ENCODE peak calls at places on chromosomes 11 and 22, in eight cellular contexts. H is OCI-LY7, R is left lung, S is GM12864, B is AG09309, J is left ventricle myocardium inferior, Q is lower lobe of right lung, K is psoas muscle. O is an unnamed sample.

GRCh38 chr11:119671561-119672015 is 57.4 kb downstream of the NECTIN1 start:
- DNase-seq in H (no peak), R (no peak), S (no peak), B (no peak), J (peak), Q (no peak), K (peak), O (peak)

GRCh38 chr11:45926001-45926401 is 3.5 kb downstream of the LARGE2 start:
- DNase-seq in H (no peak), R (no peak), S (no peak), B (no peak), J (peak), Q (no peak), K (peak), O (no peak)

GRCh38 chr11:63880031-63880841 is 36.7 kb downstream of the RCOR2 start:
- DNase-seq in H (no peak), R (no peak), S (no peak), B (no peak), J (no peak), Q (no peak), K (no peak), O (peak)

GRCh38 chr11:127002669-127003259 is 2.2 kb upstream of the KIRREL3 start:
- DNase-seq in H (no peak), R (no peak), S (no peak), B (no peak), J (no peak), Q (no peak), K (no peak), O (no peak)

GRCh38 chr11:130666781-130667251 is 218.4 kb downstream of the ADAMTS15 start:
- DNase-seq in H (no peak), R (no peak), S (no peak), B (no peak), J (no peak), Q (no peak), K (no peak), O (peak)

GRCh38 chr11:118841469-118842222 is 42.0 kb upstream of the CXCR5 start:
- DNase-seq in H (peak), R (no peak), S (no peak), B (no peak), J (no peak), Q (no peak), K (no peak), O (peak)

GRCh38 chr11:10604340-10604748 is 35.9 kb upstream of the LYVE1 start:
- DNase-seq in H (no peak), R (no peak), S (no peak), B (no peak), J (peak), Q (no peak), K (peak), O (peak)

GRCh38 chr11:58490827-58491226 is 17.1 kb downstream of the OR5B21 start:
- DNase-seq in H (no peak), R (no peak), S (no peak), B (no peak), J (no peak), Q (no peak), K (no peak), O (no peak)

GRCh38 chr11:114149689-114150407 is 90.3 kb downstream of the ZBTB16 start:
- DNase-seq in H (no peak), R (no peak), S (no peak), B (no peak), J (no peak), Q (no peak), K (peak), O (peak)

GRCh38 chr22:46043339-46043738 is 66.4 kb upstream of the WNT7B start:
- DNase-seq in H (no peak), R (peak), S (no peak), B (no peak), J (no peak), Q (peak), K (no peak), O (no peak)

GRCh38 chr11:83285771-83286528 is at the start of gene CCDC90B:
- DNase-seq in H (peak), R (peak), S (peak), B (peak), J (peak), Q (peak), K (peak), O (peak)
- TF ChIP-seq CTCF in H (no peak), R (no peak), S (peak), B (peak), J (no peak), Q (no peak), K (no peak), O (peak)

GRCh38 chr11:62771144-62772021 is at the start of gene TAF6L:
- DNase-seq in H (peak), R (peak), S (peak), B (peak), J (peak), Q (peak), K (peak), O (peak)

GRCh38 chr11:62775646-62776045 is 4.5 kb downstream of the TAF6L start:
- DNase-seq in H (no peak), R (no peak), S (no peak), B (no peak), J (no peak), Q (no peak), K (no peak), O (no peak)

GRCh38 chr11:62774407-62774806 is 3.2 kb downstream of the TAF6L start:
- DNase-seq in H (no peak), R (no peak), S (no peak), B (no peak), J (no peak), Q (no peak), K (no peak), O (no peak)

DNA sequence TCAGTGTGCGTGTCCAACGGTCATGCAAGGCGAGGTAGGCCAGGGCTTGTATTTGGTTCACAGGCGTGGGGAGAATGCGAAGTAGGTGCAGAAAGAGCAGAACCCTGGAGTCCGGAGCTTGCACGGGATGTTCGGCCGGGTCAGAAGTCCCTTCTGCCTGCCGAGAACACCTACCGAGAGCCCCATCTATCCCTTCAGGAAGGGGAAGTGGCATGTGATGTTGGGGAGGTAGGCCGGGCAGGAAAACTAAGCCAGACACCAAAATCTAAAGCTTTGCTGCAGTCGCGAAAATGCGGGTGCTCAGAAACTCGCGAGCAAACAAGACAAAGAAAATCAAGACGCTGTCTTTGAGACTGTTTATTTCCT is 435 bp upstream of the TAF6L start:
- DNase-seq in H (peak), R (peak), S (no peak), B (no peak), J (no peak), Q (no peak), K (peak), O (no peak)
- H3K4me3 ChIP-seq in H (peak), R (peak), S (peak), B (peak), J (peak), Q (peak), K (peak), O (peak)

DNA sequence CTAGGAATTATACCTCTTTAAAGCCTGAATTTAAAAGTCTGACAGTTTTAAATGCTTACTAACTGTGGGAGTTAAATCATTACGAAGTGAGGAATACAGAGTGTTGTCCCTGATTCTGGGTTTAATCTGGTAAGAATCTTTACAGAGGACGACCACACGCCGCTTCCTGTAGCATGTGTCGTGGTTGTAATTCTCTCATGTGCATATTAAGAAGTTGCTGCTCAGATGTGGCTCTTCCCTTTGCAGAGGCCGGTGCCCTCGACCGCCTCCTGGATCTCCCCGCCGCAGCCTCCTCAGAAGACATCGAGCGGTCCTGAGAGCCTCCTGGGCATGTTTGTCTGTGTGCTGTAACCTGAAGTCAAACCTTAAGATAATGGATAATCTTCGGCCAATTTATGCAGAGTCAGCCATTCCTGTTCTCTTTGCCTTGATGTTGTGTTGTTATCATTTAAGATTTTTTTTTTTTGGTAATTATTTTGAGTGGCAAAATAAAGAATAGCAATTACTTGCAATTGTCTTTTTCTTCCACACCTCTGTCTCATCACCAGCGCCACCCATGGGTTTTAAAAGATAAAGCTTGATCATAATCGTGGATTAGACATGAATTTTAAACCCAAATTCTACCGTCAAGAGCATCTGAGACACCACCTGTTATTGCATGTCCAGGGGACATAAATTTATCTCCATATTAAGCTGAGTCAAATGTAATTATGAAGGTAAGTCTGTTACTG is 6.5 kb downstream of the GAL start:
- DNase-seq in H (no peak), R (no peak), S (no peak), B (no peak), J (no peak), Q (no peak), K (no peak), O (peak)
- TF ChIP-seq CTCF in H (peak), R (no peak), S (no peak), B (no peak), J (no peak), Q (no peak), K (no peak), O (peak)

GRCh38 chr11:77698896-77699295 is 61.3 kb upstream of the CLNS1A start:
- DNase-seq in H (no peak), R (no peak), S (no peak), B (no peak), J (no peak), Q (no peak), K (no peak), O (peak)

GRCh38 chr11:77695417-77695816 is 57.8 kb upstream of the CLNS1A start:
- DNase-seq in H (no peak), R (no peak), S (no peak), B (no peak), J (no peak), Q (no peak), K (no peak), O (no peak)

GRCh38 chr11:77704029-77704428 is 66.4 kb upstream of the CLNS1A start:
- DNase-seq in H (no peak), R (no peak), S (no peak), B (no peak), J (no peak), Q (no peak), K (no peak), O (no peak)

GRCh38 chr11:77697865-77698264 is 60.3 kb upstream of the CLNS1A start:
- DNase-seq in H (no peak), R (no peak), S (no peak), B (no peak), J (no peak), Q (no peak), K (no peak), O (no peak)

GRCh38 chr11:77699425-77699824 is 61.8 kb upstream of the CLNS1A start:
- DNase-seq in H (no peak), R (no peak), S (no peak), B (no peak), J (no peak), Q (no peak), K (no peak), O (no peak)
- H3K4me3 ChIP-seq in H (no peak), R (no peak), S (no peak), B (no peak), J (no peak), Q (no peak), K (no peak), O (no peak)

DNA sequence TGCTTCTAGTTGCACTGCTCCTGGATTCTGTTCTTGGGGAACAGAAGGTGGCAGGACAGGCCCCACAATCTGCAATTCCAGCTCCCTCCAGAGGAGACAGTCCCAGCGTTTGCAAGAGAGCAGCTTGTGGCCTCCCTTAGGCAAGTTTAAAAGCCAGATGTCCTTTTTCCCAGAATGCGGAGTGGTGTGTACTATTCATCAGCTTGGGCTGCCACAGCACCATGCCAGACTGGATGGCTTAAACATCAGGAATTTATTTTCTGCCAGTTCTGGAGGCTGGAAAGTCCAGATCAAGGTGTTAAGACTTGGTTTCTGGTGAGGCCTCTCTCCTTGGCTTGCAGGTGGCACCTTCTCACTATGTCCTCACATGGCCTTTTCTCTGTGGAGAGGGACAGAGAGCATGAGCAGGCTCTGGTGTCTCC is 11.7 kb downstream of the MIAT start:
- DNase-seq in H (peak), R (no peak), S (no peak), B (no peak), J (no peak), Q (no peak), K (no peak), O (peak)
- TF ChIP-seq CTCF in H (peak), R (no peak), S (peak), B (peak), J (peak), Q (peak), K (peak), O (peak)

GRCh38 chr11:394858-395655 is 1.0 kb downstream of the PKP3 start:
- DNase-seq in H (no peak), R (no peak), S (no peak), B (no peak), J (no peak), Q (no peak), K (no peak), O (no peak)

GRCh38 chr11:394034-394857 is at the start of gene PKP3:
- DNase-seq in H (no peak), R (peak), S (no peak), B (no peak), J (no peak), Q (peak), K (no peak), O (peak)

GRCh38 chr11:392102-392777 is 1.8 kb upstream of the PKP3 start:
- DNase-seq in H (no peak), R (no peak), S (no peak), B (no peak), J (no peak), Q (no peak), K (no peak), O (no peak)

GRCh38 chr11:391117-392017 is 2.6 kb upstream of the PKP3 start:
- DNase-seq in H (no peak), R (no peak), S (no peak), B (no peak), J (no peak), Q (no peak), K (no peak), O (no peak)

DNA sequence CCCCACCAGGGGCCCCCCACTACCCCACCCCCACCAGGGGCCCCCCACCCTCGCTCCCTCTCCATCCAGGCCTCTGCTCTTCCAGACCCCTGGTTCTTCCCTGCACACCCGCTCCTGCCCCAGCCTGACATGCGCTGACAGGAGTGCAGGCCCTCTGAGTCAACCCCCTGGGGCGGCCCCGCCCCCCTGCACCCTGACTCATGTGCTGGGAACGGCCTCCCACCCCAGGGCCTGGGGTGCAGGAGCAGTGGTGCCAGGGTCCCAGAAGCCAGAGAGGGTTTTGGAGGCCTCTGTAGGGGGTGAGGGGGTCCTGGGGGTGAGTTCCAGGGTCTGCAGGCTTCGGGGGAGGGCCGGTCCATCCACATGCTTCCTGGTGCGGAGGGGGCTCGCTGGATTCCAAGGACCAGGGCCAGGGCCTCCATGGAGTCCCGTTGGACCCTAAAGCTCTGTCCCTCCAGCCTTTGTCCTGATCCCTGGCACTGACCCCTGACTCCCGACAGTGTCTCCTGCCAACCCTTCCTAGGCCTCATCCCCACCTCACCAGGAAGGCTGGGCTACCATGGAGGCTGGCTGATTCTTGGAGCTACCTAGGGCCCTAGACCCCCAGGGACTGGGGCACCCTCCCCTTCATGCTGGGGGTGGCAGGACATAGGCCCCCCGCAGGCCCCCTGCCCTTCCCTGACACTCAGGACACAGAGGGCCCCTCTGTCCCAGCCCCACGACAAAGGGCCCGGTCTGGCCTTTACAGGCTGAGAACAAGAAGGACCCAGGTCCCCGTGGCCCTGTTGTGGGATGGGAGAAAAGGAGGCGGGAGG is 583 bp upstream of the PKP3 start:
- DNase-seq in H (no peak), R (no peak), S (no peak), B (peak), J (no peak), Q (peak), K (no peak), O (peak)
- H3K4me3 ChIP-seq in H (no peak), R (no peak), S (no peak), B (no peak), J (no peak), Q (peak), K (no peak), O (no peak)

GRCh38 chr11:74870485-74870884 is 78.4 kb downstream of the XRRA1 start:
- DNase-seq in H (peak), R (no peak), S (no peak), B (no peak), J (no peak), Q (no peak), K (no peak), O (peak)
- TF ChIP-seq CTCF in H (peak), R (peak), S (peak), B (peak), J (peak), Q (peak), K (no peak), O (peak)

DNA sequence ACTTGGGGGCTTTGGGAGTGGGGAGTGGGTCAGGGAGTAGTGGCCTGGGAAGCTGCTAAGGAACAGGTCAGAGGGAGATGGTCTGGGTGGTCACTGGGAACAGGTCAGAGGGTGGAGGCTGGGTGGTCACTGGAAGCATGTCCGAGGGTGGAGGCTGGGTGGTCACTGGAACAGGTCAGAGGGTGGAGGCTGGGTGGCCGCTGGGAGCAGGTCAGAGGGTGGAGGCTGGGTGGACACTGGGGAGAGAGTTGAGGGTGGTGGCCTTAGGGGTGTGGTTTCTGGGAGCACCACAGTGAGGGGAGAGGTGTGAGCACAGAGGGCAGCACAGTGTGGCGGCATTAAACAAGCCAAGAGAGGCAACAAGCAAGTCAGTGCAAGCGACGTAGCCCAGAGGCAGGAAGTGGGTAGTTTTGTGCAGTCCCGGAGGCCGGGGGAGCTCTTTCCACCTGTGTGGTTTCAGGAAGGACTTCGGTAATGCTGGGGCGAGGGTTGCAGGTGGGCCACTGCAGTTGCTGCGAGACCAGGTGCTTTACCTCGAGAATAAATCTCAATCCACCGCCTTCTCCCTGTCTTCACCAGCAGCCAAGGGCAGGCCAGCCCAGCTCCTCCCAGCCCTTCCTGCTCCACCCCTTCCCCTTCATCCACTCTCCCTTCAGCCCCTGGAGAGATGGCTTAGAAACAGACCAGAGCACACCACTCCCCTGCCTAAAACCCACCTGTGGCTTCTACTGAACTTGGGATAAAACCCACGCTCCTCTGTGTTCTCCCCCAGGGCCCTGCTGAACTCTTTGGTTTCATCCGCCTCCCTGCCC is 3.2 kb upstream of the CACNA1I start:
- DNase-seq in H (peak), R (no peak), S (no peak), B (no peak), J (no peak), Q (no peak), K (no peak), O (no peak)
- H3K4me3 ChIP-seq in H (no peak), R (no peak), S (no peak), B (no peak), J (no peak), Q (no peak), K (no peak), O (no peak)

GRCh38 chr11:23113887-23114216 is 253.6 kb upstream of the CCDC179 start:
- DNase-seq in H (no peak), R (no peak), S (no peak), B (no peak), J (no peak), Q (no peak), K (no peak), O (no peak)

GRCh38 chr11:23112390-23112789 is 252.1 kb upstream of the CCDC179 start:
- DNase-seq in H (no peak), R (no peak), S (no peak), B (no peak), J (no peak), Q (no peak), K (no peak), O (no peak)

DNA sequence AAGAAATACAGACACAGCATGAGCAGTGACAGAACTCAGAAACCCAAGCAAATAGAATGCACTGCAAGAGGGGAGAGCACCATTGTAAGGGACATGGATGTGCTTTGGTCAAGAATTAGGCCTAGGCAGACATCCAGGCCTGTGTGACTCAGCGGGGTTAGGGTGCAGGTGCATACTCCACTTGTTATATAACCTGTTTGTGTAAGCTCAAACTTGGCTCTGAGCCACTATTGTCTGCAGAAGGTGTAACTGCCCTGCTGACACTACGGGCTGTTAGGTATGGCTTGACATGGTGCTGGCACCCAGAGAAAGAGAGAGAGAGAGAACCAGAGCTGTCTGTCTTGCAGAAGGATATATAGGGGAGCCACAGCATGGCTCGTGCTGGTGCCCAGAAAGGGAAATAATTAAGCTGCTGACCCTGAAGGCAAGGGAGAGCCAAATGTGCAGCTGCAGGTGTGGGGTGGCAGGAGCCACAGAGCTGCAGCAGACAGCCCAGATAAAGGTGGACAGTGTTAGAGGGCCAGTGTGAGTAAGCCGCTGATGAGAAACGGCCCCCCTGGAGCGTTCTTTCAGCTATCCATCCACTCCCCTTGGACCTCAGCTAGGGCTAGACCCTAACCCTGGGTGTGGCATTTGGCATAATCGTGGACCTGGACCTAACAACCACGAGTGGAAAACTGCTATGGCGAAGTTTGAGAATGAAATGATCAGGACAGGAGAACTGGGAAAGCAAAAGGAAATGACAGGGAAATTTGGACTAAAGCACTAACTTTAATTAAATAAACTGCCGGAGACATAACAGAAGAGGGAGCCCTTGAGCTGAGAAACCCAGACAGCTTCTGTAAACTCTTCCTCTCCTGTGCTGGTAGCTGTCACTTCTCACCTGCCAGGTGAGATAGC is 253.0 kb upstream of the CCDC179 start:
- DNase-seq in H (peak), R (no peak), S (no peak), B (no peak), J (no peak), Q (no peak), K (no peak), O (peak)
- TF ChIP-seq CTCF in H (peak), R (no peak), S (peak), B (peak), J (peak), Q (peak), K (peak), O (peak)

O was measured in fibroblast of villous mesenchyme.